ENCODE peak calls at places on chromosomes 12 and 14, in six cellular contexts. X is Calu3, D is uterus, J is stomach, M is fibroblast of mammary gland, C is upper lobe of left lung. F is an unnamed sample.

GRCh38 chr12:104667139-104667538 is 210.4 kb downstream of the CHST11 start:
- DNase-seq in M (peak; percentile 78), J (no peak), C (no peak), D (peak; percentile 83), X (no peak), F (peak; percentile 42)

GRCh38 chr12:108123382-108123781 is 5.7 kb upstream of the WSCD2 start:
- DNase-seq in M (no peak), X (no peak), C (no peak), D (no peak), J (no peak), F (no peak)

GRCh38 chr12:77940011-77940423 is 109.3 kb downstream of the NAV3 start:
- DNase-seq in X (peak; percentile 27), J (no peak), D (no peak), C (no peak), M (peak; percentile 88), F (peak; percentile 83)

GRCh38 chr14:60090864-60091519 is 731 bp upstream of the PCNX4 start:
- DNase-seq in X (peak; percentile 28), C (no peak), D (peak; percentile 66), J (peak; percentile 33), M (peak; percentile 81), F (peak; percentile 85)

GRCh38 chr14:100382106-100382455 is 58.9 kb downstream of the SLC25A47 start:
- DNase-seq in D (no peak), C (no peak), X (no peak), M (no peak), J (no peak), F (no peak)

GRCh38 chr14:25041898-25042297 is 8.0 kb downstream of the STXBP6 start:
- DNase-seq in C (no peak), J (no peak), X (no peak), D (no peak), M (no peak), F (no peak)

GRCh38 chr12:46382425-46382973 is 9.9 kb upstream of the SLC38A2 start:
- DNase-seq in X (no peak), D (peak; percentile 47), J (no peak), M (no peak), C (no peak), F (no peak)

GRCh38 chr12:67068204-67068731 is 200.9 kb upstream of the CAND1 start:
- DNase-seq in C (no peak), X (peak; percentile 41), D (no peak), J (no peak), M (no peak), F (no peak)

GRCh38 chr12:86117711-86118110 is 138.5 kb downstream of the MGAT4C start:
- DNase-seq in D (no peak), M (peak; percentile 74), X (no peak), J (no peak), C (no peak), F (peak; percentile 17)

GRCh38 chr12:76957306-76957705 is 78.5 kb upstream of the CSRP2 start:
- DNase-seq in C (no peak), D (no peak), M (no peak), J (no peak), X (no peak), F (no peak)

GRCh38 chr12:51726931-51727330 is 121.6 kb downstream of the FIGNL2 start:
- DNase-seq in D (no peak), X (no peak), J (no peak), C (no peak), M (no peak), F (no peak)

GRCh38 chr12:402127-402456 is 648 bp downstream of the CCDC77 start:
- DNase-seq in C (no peak), M (peak; percentile 47), J (no peak), X (peak; percentile 14), D (no peak), F (peak; percentile 49)

GRCh38 chr12:51083140-51083833 is at the start of gene CSRNP2:
- DNase-seq in X (peak; percentile 92), C (peak; percentile 98), M (peak; percentile 91), D (peak; percentile 97), J (peak; percentile 97), F (peak; percentile 97)

GRCh38 chr12:114444422-114445279 is 38.7 kb upstream of the TBX5 start:
- DNase-seq in M (no peak), X (no peak), C (peak; percentile 45), J (no peak), D (no peak), F (no peak)

GRCh38 chr12:93482721-93483120 is 15.4 kb downstream of the MRPL42 start:
- DNase-seq in D (no peak), C (no peak), J (no peak), X (no peak), M (no peak), F (no peak)

GRCh38 chr12:82357845-82358199 is 365 bp downstream of the CCDC59 start:
- DNase-seq in D (no peak), M (no peak), J (no peak), C (no peak), X (no peak), F (no peak)

GRCh38 chr12:96879301-96879700 is 27.8 kb upstream of the NEDD1 start:
- DNase-seq in M (no peak), D (no peak), J (no peak), X (no peak), C (no peak), F (no peak)

GRCh38 chr12:104165801-104166200 is 27.8 kb upstream of the NFYB start:
- DNase-seq in D (no peak), C (no peak), J (no peak), X (no peak), M (no peak), F (peak; percentile 90)

DNA sequence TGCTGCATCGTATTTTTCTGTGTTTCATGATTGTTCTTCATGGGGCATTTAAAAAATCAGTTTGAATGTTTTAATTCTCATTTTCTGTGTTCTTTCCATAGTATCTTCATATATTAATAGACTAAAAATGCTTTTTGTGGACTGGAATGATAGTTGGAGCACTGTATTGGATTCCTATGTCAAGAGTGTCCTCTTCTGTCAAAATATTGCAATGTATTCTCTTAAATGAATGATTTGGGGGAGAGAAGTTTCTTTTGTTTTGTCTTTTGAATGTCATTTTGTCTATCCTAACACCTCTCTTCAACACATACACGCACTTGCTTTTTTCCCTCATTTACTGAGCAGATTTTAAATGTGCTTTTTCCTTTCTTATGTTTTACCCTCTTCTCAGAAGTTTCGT is 4.7 kb upstream of the EIF2S3B start:
- DNase-seq in J (no peak), X (no peak), D (no peak), M (peak; percentile 20), C (no peak), F (peak; percentile 30)
- TF ChIP-seq CTCF in J (no peak), X (no peak), D (no peak), M (peak; percentile 25), C (no peak), F (peak; percentile 33)

DNA sequence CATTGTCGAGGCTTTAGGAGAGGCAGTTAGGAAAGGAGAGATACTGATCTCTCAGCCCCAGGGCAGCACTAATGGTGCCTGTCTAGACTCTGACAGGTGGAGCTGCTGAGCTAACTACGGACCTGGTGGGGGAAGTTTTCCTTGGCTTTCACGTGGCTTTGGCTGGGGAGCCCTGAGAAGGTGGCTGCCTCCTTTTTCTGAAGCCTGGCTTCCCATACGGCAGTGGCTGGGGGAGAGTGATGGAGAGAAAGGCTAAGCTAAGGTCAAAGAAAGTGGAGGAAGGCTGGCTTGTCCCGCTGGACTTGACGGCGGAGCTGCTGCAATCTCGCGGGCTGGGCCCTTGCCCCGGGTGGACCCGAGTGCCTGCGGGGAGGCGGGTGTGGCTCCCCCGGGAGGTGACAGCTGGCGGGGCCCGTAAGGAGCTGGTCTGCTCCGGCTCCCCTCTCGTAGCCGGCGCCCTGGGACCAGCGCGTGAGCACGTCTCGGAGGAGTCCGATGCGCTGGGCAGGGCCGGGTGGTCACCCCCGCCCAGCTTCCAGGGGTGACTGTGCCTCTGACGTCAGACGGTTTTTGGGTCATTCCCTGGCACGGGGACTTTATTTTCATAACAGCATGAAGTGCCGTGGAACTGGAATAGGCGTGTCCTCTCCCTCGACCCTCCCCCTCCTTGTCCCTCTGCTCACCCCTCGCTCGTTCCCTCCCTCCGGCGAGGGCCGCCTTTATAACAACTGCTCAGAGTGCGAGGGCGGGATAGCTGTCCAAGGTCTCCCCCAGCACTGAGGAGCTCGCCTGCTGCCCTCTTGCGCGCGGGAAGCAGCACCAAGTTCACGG is at the start of gene GPRC5A:
- DNase-seq in M (peak; percentile 97), J (peak; percentile 87), X (peak; percentile 98), D (peak; percentile 96), C (peak; percentile 93), F (peak; percentile 96)
- TF ChIP-seq CTCF in M (peak; percentile 24), J (no peak), X (no peak), D (peak; percentile 19), C (peak; percentile 19), F (peak; percentile 19)

GRCh38 chr12:121011820-121012219 is 4.5 kb downstream of the C12orf43 start:
- DNase-seq in C (no peak), X (no peak), D (no peak), M (no peak), J (no peak), F (no peak)

GRCh38 chr12:121015825-121016766 is at the start of gene C12orf43:
- DNase-seq in M (peak; percentile 87), X (peak; percentile 93), C (peak; percentile 90), J (peak; percentile 92), D (peak; percentile 93), F (peak; percentile 91)

GRCh38 chr12:121009744-121010143 is 6.5 kb downstream of the C12orf43 start:
- DNase-seq in X (peak; percentile 76), J (peak; percentile 76), M (peak; percentile 46), C (no peak), D (no peak), F (peak; percentile 50)

GRCh38 chr12:121010860-121011259 is 5.4 kb downstream of the C12orf43 start:
- DNase-seq in J (no peak), X (no peak), M (no peak), C (no peak), D (no peak), F (no peak)

GRCh38 chr12:121013715-121014114 is 2.6 kb downstream of the C12orf43 start:
- DNase-seq in X (no peak), C (no peak), D (no peak), J (no peak), M (no peak), F (no peak)
- TF ChIP-seq CTCF in X (no peak), C (no peak), D (no peak), J (no peak), M (no peak), F (no peak)

GRCh38 chr12:53268009-53268636 is at the start of gene ESPL1:
- DNase-seq in D (peak; percentile 77), J (peak; percentile 75), X (peak; percentile 73), C (peak; percentile 96), M (peak; percentile 72), F (peak; percentile 76)
- TF ChIP-seq CTCF in D (peak; percentile 32), J (no peak), X (no peak), C (peak; percentile 56), M (no peak), F (peak; percentile 21)

GRCh38 chr12:120797677-120798642 is 72.3 kb downstream of the ACADS start:
- DNase-seq in J (no peak), M (no peak), C (no peak), D (no peak), X (no peak), F (no peak)
- TF ChIP-seq CTCF in J (no peak), M (no peak), C (no peak), D (no peak), X (no peak), F (no peak)

F was measured in fibroblast of pulmonary artery.